ENCODE peak calls at places on chromosomes 13 and 19, in five cellular contexts. O is gastrocnemius medialis, W is tibial artery, T is fibroblast of lung, J is GM23338. I is an unnamed sample. For H3K36me3 and H3K27me3, the result is how much of the 10 kb centered on the place peaks cover.

GRCh38 chr13:98839826-98840769 is 87.6 kb upstream of the SLC15A1 start:
- DNase-seq in O (no peak), W (peak), J (peak), T (peak), I (no peak)

GRCh38 chr19:48415395-48415794 is 21.9 kb downstream of the GRIN2D start:
- DNase-seq in J (peak), O (peak), T (peak), W (peak), I (no peak)

GRCh38 chr19:10009269-10009665 is 1.0 kb downstream of the COL5A3 start:
- DNase-seq in W (peak), T (peak), O (peak), J (peak), I (no peak)

GRCh38 chr13:85798999-85799646 is at the start of gene SLITRK6:
- DNase-seq in J (peak), T (peak), W (no peak), O (no peak), I (no peak)

GRCh38 chr19:10922638-10923014 is 5.8 kb downstream of the YIPF2 start:
- DNase-seq in J (no peak), T (no peak), W (no peak), O (no peak), I (no peak)

GRCh38 chr13:48431431-48431830 is 18.5 kb upstream of the LPAR6 start:
- DNase-seq in J (no peak), O (no peak), T (peak), W (no peak), I (no peak)

GRCh38 chr19:15640904-15641597 is 354 bp downstream of the CYP4F3 start:
- DNase-seq in O (no peak), W (no peak), T (no peak), J (no peak), I (no peak)

GRCh38 chr13:32228330-32229041 is 86.7 kb downstream of the ZAR1L start:
- DNase-seq in T (peak), W (no peak), O (no peak), J (peak), I (no peak)

GRCh38 chr19:10670187-10670586 is 16.0 kb downstream of the ILF3 start:
- DNase-seq in T (no peak), O (no peak), J (no peak), W (no peak), I (no peak)

GRCh38 chr19:39106201-39106600 is 19.4 kb upstream of the PAK4 start:
- DNase-seq in T (no peak), O (no peak), J (no peak), W (no peak), I (no peak)

GRCh38 chr19:18340990-18341868 is 831 bp downstream of the PGPEP1 start:
- DNase-seq in T (peak), J (peak), O (peak), W (peak), I (no peak)

GRCh38 chr19:29665215-29665825 is at the start of gene PLEKHF1:
- DNase-seq in W (peak), O (peak), J (peak), T (peak), I (peak)

GRCh38 chr13:106475852-106476251 is 59.6 kb downstream of the EFNB2 start:
- DNase-seq in O (no peak), W (no peak), J (no peak), T (peak), I (no peak)

GRCh38 chr19:41792513-41793413 is 3.6 kb upstream of the CEACAM3 start:
- DNase-seq in W (no peak), O (no peak), J (peak), T (peak), I (no peak)

GRCh38 chr19:21765151-21765550 is 2.2 kb downstream of the ZNF100 start:
- DNase-seq in T (peak), O (no peak), J (no peak), W (no peak), I (no peak)

GRCh38 chr19:1648156-1648925 is 4.1 kb downstream of the TCF3 start:
- DNase-seq in O (no peak), J (no peak), T (no peak), W (no peak), I (no peak)

GRCh38 chr19:31300406-31300805 is 48.8 kb downstream of the TSHZ3 start:
- DNase-seq in O (no peak), T (no peak), W (no peak), J (no peak), I (no peak)

GRCh38 chr19:7226749-7227148 is 67.5 kb downstream of the INSR start:
- DNase-seq in W (no peak), O (no peak), T (no peak), J (no peak), I (no peak)

GRCh38 chr13:41610426-41610825 is 153.1 kb downstream of the RGCC start:
- DNase-seq in J (no peak), W (no peak), T (peak), O (peak), I (no peak)
- H3K27ac ChIP-seq in J (no peak), W (no peak), T (peak), O (peak), I (no peak)

DNA sequence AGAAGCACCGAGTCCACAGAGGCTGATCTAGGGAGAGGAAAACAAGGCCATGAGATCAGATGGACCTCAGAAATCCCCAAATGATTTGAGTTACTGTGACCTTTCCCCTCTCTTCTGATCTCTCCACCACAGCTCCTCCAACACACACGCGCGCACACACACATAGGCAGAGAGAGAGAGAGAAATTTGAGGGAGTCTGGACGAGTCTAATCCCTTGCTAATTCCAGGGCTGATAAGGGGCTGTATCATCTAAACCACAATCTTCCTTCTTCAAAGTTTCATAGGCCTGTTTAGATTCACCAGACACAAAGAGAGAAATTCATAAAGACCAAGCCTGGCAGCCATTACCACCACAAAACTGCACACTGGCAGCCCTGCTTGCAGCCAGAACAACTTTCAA is 8.6 kb downstream of the ZFP82 start:
- DNase-seq in T (peak), O (no peak), J (no peak), W (no peak), I (no peak)
- H3K36me3 ChIP-seq in T (under half), O (half or more), J (under half), W (half or more), I (under half)

DNA sequence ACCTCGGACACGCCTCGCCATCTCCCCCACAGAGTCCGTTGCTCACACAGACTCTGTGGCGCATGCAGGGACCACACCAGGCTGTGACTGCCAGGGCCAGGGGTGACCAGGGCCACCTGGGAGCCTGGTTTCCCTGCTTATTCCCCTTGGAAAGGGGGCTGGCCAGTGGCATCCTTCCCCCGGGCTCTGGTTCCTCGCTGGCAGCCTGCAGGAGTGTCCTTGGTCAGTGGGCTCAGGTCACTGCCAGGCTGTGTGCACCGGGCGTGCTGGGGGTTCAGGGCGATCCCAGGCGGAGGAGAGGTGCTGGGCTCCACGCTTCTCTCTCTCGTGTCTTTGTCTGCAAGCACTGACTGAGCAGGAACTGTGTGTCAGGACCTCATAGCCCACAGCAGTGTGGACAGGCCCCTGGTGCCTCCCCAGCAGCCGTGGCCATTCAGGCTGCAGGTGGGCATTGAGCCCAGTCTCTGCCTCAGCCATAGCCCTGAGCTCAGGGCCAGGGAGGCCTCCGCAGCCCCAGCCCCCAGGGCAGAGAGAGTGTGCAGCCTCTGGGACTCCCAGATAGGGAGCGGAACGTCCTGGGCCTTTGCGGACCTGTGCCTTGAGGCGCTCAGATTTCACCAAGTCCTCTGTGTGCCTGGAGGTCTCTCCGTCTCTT is 6.5 kb downstream of the PIAS4 start:
- DNase-seq in J (no peak), W (no peak), T (no peak), O (no peak), I (no peak)
- H3K27me3 ChIP-seq in J (under half), W (under half), T (under half), O (under half), I (under half)

GRCh38 chr19:47390533-47391488 is 28.5 kb downstream of the MEIS3 start:
- DNase-seq in J (peak), T (peak), O (no peak), W (no peak), I (no peak)

GRCh38 chr19:47389150-47389556 is 30.2 kb downstream of the MEIS3 start:
- DNase-seq in W (no peak), T (no peak), J (no peak), O (no peak), I (no peak)

GRCh38 chr19:47391510-47392223 is 27.7 kb downstream of the MEIS3 start:
- DNase-seq in O (peak), W (peak), J (peak), T (peak), I (no peak)
- H3K27ac ChIP-seq in O (no peak), W (no peak), J (peak), T (no peak), I (no peak)

DNA sequence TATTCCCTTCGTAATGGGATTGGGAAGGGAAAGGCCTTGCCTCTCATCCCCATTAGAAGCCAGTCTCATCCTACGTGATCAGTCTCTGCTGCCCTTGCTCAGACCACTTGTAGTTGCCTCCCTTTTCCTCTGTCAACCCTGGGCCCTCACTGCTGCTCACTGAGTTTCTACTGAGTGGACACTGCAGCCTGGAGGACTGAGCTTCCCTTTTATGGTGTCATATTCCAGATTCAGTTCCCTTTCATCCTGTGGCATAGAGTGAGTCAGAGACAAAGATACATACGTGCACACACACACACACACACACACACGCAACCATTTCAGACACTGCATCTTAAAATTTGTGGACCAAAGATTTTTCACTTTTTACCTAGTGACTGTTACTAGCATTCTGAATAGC is 56.6 kb downstream of the COG3 start:
- DNase-seq in J (no peak), T (peak), W (peak), O (no peak), I (no peak)
- H3K36me3 ChIP-seq in J (under half), T (under half), W (under half), O (half or more), I (under half)

I was measured in thoracic aorta.